ENCODE peak calls at places on chromosomes 11 and 22, in four cellular contexts. F is neural progenitor cell, N is dorsolateral prefrontal cortex, Z is NT2/D1. O is an unnamed sample.

GRCh38 chr11:70399681-70400112 is 1.4 kb downstream of the CTTN start:
- DNase-seq in F (peak; percentile 50), Z (no peak), N (peak; percentile 42), O (no peak)

GRCh38 chr11:115409116-115409663 is 95.0 kb downstream of the CADM1 start:
- DNase-seq in F (peak; percentile 43), N (no peak), Z (peak; percentile 27), O (no peak)

GRCh38 chr11:116328410-116328809 is 444.4 kb downstream of the BUD13 start:
- DNase-seq in N (no peak), F (no peak), Z (no peak), O (no peak)

GRCh38 chr22:29610780-29611179 is 7.3 kb downstream of the NF2 start:
- DNase-seq in F (no peak), Z (no peak), N (no peak), O (no peak)

GRCh38 chr11:119249671-119250010 is 43.5 kb downstream of the CBL start:
- DNase-seq in Z (no peak), N (no peak), F (no peak), O (no peak)

GRCh38 chr11:111320728-111321568 is 22.6 kb downstream of the POU2AF3 start:
- DNase-seq in N (no peak), Z (no peak), F (peak; percentile 15), O (no peak)

GRCh38 chr11:65262381-65262680 is 569 bp downstream of the POLA2 start:
- DNase-seq in N (no peak), Z (no peak), F (no peak), O (no peak)

GRCh38 chr22:41401781-41402648 is 20.3 kb downstream of the TEF start:
- DNase-seq in Z (no peak), N (peak; percentile 92), F (peak; percentile 37), O (no peak)

GRCh38 chr11:48047616-48048015 is 67.3 kb downstream of the PTPRJ start:
- DNase-seq in F (no peak), N (no peak), Z (no peak), O (no peak)

GRCh38 chr11:16923987-16924386 is 90.2 kb downstream of the PLEKHA7 start:
- DNase-seq in Z (no peak), F (no peak), N (no peak), O (no peak)
- H3K4me3 ChIP-seq in Z (no peak overlapping the region), F (no peak overlapping the region), N (no peak overlapping the region), O (no peak overlapping the region)

DNA sequence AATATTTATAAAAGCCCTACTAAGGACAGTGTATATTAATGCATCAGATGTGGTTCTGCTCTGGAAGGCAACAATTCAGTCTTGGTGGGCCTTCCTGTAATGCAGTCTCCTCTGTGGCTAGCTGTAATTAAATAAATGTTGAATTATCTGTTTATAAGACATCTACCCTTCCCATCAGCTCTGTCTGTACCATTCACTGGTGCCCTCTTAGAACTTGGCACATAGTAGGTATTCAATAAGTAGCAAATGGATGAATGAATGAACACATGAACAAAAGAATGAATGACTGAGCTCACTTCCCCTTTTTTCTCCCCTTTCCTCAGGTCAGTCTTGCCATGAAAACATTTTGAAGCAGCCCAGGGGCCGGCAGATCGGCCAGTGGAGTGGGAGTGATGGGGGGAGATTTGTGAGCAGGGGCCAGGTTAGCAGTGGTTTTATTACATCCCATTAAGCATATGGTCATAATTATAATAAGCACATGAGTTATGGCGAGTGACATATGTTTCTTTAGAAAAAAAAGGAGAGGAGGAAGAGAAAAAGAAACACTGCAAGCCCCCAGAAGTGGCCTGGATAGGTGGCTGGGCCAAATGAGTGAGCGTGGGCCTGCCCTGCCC is 48.7 kb upstream of the CD82 start:
- DNase-seq in Z (no peak), N (no peak), F (no peak), O (no peak)
- H3K27me3 ChIP-seq in Z (no peaks in the 10 kb centered on the region), N (no peaks in the 10 kb centered on the region), F (no peaks in the 10 kb centered on the region), O (no peaks in the 10 kb centered on the region)

DNA sequence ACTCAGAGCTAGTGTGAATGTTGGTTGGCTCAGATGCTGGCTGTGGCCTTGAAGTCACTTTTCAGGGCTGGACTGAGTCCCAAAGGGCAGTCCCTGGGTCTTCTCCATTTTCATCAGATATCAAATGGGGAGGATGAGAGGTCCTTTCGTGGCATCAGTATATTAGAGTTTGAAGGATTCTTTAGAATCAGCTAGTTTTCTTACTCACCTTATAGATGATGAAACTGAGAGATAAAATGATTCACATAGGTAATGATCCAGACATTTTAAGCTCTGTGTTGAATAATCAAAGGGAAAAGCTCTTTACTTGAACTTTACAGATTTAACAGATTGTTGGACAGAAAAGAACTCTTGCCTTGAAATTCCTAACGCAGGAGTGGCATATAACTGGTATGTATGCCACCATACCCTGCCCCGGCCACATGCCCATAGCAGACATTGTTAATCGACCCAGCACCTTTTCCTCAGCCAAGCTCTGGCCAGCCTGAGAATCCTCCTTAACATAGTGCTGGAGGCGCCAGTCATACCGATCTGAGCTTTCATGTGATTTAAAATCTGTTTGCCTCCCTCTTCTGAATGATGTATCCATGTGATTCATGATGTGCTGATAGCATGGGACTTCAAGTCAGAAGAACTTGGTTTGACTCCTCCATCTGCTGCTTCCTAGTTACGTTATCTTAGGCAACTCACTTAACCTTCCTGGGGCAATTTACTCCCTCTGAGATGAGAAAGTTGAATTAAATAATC is 60.0 kb downstream of the BARX2 start:
- DNase-seq in F (no peak), N (no peak), Z (no peak), O (no peak)
- H3K4me3 ChIP-seq in F (no peak overlapping the region), N (no peak overlapping the region), Z (no peak overlapping the region), O (no peak overlapping the region)

GRCh38 chr22:22244337-22245250 is at the start of gene VPREB1:
- DNase-seq in N (no peak), Z (no peak), F (no peak), O (no peak)

GRCh38 chr22:22239311-22239939 is 5.2 kb upstream of the VPREB1 start:
- DNase-seq in N (no peak), F (no peak), Z (no peak), O (no peak)

GRCh38 chr22:22242488-22242887 is 2.1 kb upstream of the VPREB1 start:
- DNase-seq in F (no peak), N (no peak), Z (no peak), O (no peak)

GRCh38 chr22:22243033-22243680 is 1.4 kb upstream of the VPREB1 start:
- DNase-seq in Z (no peak), F (no peak), N (no peak), O (no peak)

DNA sequence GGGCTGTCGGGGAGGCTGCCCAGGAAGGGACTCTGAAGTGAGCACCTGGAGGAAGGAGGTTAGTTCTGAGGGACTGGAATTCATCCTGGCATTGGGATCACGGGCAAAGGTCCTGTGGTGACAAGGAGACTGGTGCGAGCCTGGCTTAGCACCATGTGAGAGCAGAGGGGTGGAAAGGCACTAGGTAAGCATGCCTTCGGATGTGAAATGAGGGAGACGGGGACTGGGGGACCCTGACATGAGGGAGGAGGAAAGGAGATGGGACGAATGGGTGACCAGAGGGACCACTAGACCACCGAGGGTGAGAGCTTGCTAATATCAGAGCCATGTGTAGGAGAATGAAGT is 3.1 kb upstream of the VPREB1 start:
- DNase-seq in Z (no peak), N (no peak), F (no peak), O (no peak)
- H3K27me3 ChIP-seq in Z (peaks cover 95% of the 10 kb centered on the region), N (no peaks in the 10 kb centered on the region), F (peaks cover 100% of the 10 kb centered on the region), O (peaks cover 74% of the 10 kb centered on the region)

GRCh38 chr11:8766993-8767374 is 84.4 kb downstream of the RPL27A start:
- DNase-seq in F (no peak), N (no peak), Z (no peak), O (no peak)
- H3K4me3 ChIP-seq in F (no peak overlapping the region), N (no peak overlapping the region), Z (no peak overlapping the region), O (no peak overlapping the region)

DNA sequence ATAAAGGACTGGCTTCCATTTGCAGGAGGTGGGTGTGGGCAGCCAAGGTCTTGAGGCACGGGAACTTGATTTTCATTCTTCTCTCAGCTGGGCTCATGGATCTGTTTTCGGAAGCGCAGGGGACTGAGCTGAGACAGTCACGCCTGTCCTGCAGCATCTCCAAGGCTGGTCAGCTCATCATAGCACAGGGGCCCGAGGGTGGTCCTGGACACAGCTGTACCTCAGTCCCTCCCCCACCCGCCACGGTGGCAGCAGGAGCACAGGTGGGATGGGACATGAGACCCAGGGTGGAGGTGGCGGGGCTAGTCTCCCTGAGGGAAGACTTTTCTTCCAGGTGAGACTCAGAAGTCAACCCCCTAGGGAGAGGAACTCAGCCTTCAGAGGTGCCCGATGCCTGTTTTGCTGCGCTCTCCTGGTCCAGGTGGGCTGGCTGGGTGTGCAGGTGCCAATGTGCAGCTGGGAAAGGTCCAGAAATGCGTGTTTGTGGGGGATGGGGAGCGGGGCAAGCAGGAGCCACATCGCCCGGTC is 3.7 kb downstream of the ADAMTS8 start:
- DNase-seq in N (no peak), F (no peak), Z (no peak), O (no peak)
- H3K27me3 ChIP-seq in N (no peaks in the 10 kb centered on the region), F (peaks cover 57% of the 10 kb centered on the region), Z (peaks cover 38% of the 10 kb centered on the region), O (peaks cover 13% of the 10 kb centered on the region)

GRCh38 chr11:95359756-95360155 is 128.8 kb upstream of the SESN3 start:
- DNase-seq in N (no peak), Z (no peak), F (no peak), O (no peak)
- H3K4me3 ChIP-seq in N (no peak overlapping the region), Z (no peak overlapping the region), F (no peak overlapping the region), O (no peak overlapping the region)

DNA sequence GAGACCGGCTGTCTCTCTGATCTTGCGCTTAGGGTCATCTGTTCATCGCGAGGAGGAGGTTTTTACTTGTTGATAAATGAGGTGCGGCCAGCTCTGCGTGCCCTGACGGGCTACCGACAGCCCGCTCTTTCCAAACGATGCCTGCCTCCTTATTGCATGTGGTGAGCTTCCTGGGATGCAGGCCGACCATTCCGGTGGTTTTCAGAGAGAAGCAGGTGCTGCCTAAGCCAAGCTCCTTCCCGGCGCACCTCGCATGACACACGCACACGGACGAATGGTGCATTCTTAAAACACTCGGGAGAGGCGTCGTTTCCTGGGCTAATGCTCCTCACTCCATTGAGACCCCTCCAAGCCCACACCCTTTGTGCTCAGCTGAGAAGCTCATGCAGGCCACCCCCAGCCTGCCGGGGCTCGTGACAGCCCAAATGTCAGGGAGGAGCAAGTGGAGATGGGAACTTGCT is 456.8 kb downstream of the BRD1 start:
- DNase-seq in N (peak; percentile 2), F (no peak), Z (no peak), O (no peak)
- H3K27me3 ChIP-seq in N (no peaks in the 10 kb centered on the region), F (no peaks in the 10 kb centered on the region), Z (no peaks in the 10 kb centered on the region), O (no peaks in the 10 kb centered on the region)

GRCh38 chr11:12006552-12007229 is 1.7 kb downstream of the DKK3 start:
- DNase-seq in N (no peak), Z (no peak), F (no peak), O (no peak)
- H3K4me3 ChIP-seq in N (peak overlapping the region; percentile 70), Z (no peak overlapping the region), F (no peak overlapping the region), O (no peak overlapping the region)